ENCODE peak calls at places on chromosomes 2 and 18, in five cellular contexts. T, N, B, X and K are unnamed samples.

GRCh38 chr2:85396531-85397470 is 13.4 kb downstream of the CAPG start:
- DNase-seq in T (no peak), N (no peak), B (no peak), X (no peak), K (no peak)

GRCh38 chr2:154187948-154188347 is 316.2 kb downstream of the GALNT13 start:
- DNase-seq in T (no peak), N (no peak), B (no peak), X (no peak), K (no peak)

GRCh38 chr2:241739651-241740050 is 5.2 kb downstream of the D2HGDH start:
- DNase-seq in T (no peak), N (no peak), B (no peak), X (no peak), K (peak)

GRCh38 chr18:50727721-50728470 is 91.9 kb downstream of the MRO start:
- DNase-seq in T (no peak), N (no peak), B (no peak), X (peak), K (no peak)

GRCh38 chr2:11446733-11447248 is 19.2 kb downstream of the E2F6 start:
- DNase-seq in T (no peak), N (no peak), B (no peak), X (peak), K (peak)

GRCh38 chr18:51525453-51526225 is 328.2 kb upstream of the MEX3C start:
- DNase-seq in T (no peak), N (no peak), B (no peak), X (no peak), K (no peak)

GRCh38 chr2:127610561-127610960 is 35.4 kb upstream of the GPR17 start:
- DNase-seq in T (no peak), N (no peak), B (no peak), X (no peak), K (no peak)

GRCh38 chr2:150431975-150432374 is 55.5 kb downstream of the RND3 start:
- DNase-seq in T (no peak), N (no peak), B (no peak), X (no peak), K (no peak)

GRCh38 chr2:237704476-237705224 is 77.3 kb downstream of the LRRFIP1 start:
- DNase-seq in T (no peak), N (no peak), B (no peak), X (no peak), K (no peak)

GRCh38 chr18:79677840-79678239 is 1.8 kb upstream of the CTDP1 start:
- DNase-seq in T (no peak), N (no peak), B (no peak), X (no peak), K (no peak)

GRCh38 chr2:113964436-113964835 is 74.5 kb downstream of the ACTR3 start:
- DNase-seq in T (no peak), N (no peak), B (no peak), X (no peak), K (no peak)

GRCh38 chr2:19300961-19301360 is 57.5 kb downstream of the OSR1 start:
- DNase-seq in T (no peak), N (no peak), B (no peak), X (no peak), K (no peak)

GRCh38 chr2:83071914-83072313 is 1387.2 kb downstream of the SUCLG1 start:
- DNase-seq in T (no peak), N (no peak), B (no peak), X (no peak), K (no peak)

GRCh38 chr2:79580175-79580574 is 67.3 kb downstream of the CTNNA2 start:
- DNase-seq in T (peak), N (no peak), B (no peak), X (no peak), K (no peak)

GRCh38 chr18:40939636-40940035 is 1015.4 kb upstream of the PIK3C3 start:
- DNase-seq in T (no peak), N (peak), B (no peak), X (no peak), K (no peak)

GRCh38 chr18:38047820-38048219 is 482.2 kb upstream of the CELF4 start:
- DNase-seq in T (no peak), N (no peak), B (no peak), X (no peak), K (no peak)

GRCh38 chr2:186641807-186642321 is 52.0 kb upstream of the FAM171B start:
- DNase-seq in T (no peak), N (no peak), B (no peak), X (peak), K (peak)

GRCh38 chr2:230071421-230071820 is 2.7 kb upstream of the SLC16A14 start:
- DNase-seq in T (no peak), N (no peak), B (no peak), X (no peak), K (no peak)

GRCh38 chr2:230068658-230069080 is at the start of gene SLC16A14:
- DNase-seq in T (no peak), N (no peak), B (no peak), X (peak), K (peak)

GRCh38 chr2:230069418-230069817 is 694 bp upstream of the SLC16A14 start:
- DNase-seq in T (no peak), N (no peak), B (no peak), X (no peak), K (no peak)

DNA sequence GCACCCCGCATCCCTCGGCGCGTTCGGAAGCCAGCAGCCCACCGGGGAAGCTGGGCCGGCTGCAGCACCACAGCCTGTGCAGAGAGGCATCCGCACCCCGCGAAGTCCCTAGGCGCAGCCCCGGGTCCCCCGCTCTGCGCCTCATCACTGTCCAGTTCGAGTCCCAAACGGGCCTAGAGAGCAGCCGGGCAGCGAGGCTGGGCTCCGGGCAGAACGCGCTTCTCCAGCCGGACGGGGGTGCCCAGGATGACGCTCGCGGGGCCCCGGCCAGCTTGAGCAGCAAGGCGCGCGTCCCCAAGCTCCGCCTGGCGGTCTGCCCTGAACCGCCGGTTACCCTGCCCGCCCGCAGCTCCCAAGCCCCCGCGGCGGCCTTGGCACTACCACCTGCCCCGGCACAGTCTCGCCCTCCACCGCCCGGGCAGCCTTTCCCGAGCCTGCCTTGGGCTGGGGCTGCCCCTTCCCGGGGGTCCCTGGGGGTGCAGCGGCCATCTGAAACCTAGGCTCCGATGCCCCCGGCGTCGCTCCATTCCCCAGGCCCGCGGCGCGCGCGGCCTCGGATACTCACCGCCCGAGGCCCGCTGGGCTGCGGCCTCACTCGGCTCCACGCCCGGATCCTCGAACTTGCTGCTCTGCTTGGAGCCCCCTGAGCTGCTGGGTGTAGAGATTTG is 600 bp downstream of the SLC16A14 start:
- DNase-seq in T (peak), N (peak), B (no peak), X (peak), K (peak)
- H3K27ac ChIP-seq in T (peak), N (peak), B (peak), X (peak), K (no peak)

DNA sequence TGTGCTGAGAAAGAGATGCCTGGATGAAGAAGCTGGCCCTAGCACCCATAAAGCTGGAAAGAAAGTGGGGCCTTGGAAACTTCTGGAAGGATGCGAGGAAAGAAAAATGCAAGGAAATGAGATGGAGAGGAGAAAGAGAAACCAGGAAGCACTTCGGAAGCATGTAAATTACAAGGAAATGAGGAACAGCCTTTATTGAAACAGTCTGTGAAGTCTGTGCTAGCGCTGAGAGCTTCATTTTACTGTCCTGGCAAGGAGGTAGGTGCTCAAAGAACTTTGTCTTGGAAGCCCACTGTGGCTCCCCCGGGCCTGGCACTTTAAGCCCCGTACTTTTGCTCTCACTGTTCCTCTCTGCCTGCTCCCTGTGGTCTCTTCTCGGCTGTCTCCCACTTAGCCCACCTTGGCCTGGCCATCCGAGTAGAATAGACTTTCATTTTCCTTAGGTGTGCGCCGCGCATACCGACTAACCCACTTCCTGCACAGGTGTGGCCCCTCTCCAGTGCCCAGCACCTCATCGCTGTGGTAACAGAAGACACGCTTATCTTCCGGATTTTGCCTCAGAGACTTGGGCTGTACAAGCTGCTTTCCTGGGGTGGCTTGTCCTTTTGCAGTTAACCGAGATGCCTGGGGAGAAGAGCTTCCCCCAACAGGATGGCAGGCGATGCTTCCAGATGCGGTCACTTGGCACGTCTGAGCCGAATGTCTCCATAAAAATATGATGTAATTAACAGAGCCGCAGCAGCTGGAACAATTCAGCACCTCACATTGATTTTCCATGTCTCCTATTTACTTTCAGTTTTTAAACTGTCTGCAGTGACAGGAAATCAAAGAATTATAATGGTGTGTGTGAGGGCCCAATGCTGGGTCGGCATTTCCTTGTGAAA is 199.6 kb downstream of the HRH4 start:
- DNase-seq in T (peak), N (no peak), B (no peak), X (peak), K (no peak)
- H3K4me3 ChIP-seq in T (peak), N (peak), B (peak), X (peak), K (no peak)

DNA sequence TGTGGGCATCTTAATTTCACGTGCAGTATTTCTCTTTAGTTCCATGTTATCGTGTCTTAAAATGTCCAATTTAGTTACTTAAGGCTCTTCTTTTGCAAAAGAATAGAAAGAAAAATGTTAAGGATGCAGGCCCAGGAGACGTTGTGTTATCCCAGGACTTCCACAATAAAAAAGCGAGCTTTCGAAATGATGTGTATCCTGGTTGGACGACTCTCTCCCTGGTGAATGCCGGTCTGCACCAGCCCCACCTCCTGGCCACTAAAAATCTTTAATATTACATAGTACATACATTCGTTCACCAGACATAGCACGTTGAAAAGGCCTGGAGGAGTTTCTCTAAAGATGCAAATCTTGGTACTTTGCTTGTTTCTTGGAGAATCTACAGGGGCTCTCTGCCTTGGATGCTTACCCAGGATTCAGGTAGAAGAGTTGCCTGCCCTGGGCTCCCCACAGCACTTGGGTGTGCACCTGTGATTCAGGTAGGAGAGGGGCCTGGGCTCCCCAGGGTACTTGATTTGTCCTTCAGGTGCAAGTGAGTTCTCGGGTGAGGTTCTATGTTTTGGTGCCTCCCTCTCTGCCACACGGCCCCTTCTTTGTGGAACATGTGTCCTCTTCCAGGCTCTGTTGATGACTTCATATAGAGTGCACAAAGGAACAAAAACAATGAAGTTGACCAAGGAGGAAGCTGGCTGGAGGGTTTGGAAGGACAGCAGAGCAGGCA is 26.6 kb downstream of the TWIST2 start:
- DNase-seq in T (no peak), N (no peak), B (no peak), X (no peak), K (no peak)
- TF ChIP-seq CTCF in T (no peak), N (no peak), B (no peak), X (no peak), K (peak)

DNA sequence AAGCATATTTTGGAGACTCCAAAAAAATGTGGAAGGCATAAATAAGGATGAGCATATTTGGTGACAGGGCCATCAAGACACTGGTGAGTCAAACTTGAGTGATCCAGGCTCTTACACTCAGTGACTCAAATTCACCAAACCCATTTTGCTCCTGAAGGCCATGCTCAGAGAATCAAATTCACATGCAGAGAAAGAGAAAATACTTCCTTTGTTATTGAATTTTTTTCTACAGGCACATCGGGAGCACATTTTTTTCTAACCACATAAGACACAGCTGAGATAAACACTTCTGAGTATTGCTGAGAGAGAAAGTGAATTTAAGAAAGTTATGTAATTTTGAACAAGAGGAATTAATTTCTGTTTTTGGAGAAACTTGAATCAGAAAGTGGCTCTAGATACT is 152.0 kb downstream of the KCNE4 start:
- DNase-seq in T (no peak), N (no peak), B (no peak), X (no peak), K (peak)
- H3K27ac ChIP-seq in T (no peak), N (no peak), B (no peak), X (no peak), K (no peak)

DNA sequence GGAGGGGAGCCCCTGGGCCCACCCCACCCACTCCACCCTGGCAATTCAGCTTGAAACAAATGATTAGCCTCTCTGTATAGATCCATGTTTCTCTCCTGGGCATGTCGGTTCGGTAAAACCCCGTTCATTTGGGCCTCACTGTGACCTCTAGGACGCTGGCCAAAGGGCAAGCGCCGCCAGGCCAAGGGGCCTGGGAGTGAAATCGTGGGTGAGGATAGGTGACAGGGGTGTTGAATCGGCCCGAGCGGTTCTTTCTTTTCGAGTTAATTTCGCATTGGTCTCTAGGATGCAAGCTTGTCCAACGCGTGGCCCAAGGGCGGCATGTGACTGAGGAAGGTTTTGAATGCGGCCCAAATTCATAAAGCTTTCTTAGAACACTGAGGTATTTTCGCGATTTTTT is 9.9 kb upstream of the ARID5A start:
- DNase-seq in T (no peak), N (no peak), B (no peak), X (no peak), K (no peak)
- H3K4me3 ChIP-seq in T (peak), N (peak), B (peak), X (no peak), K (no peak)